ENCODE peak calls at places on chromosome 19, in four cellular contexts. V, X, Y and C are unnamed samples.

GRCh38 chr19:34217952-34218817 is 36.2 kb upstream of the GARRE1 start:
- DNase-seq in V (peak), X (peak), Y (peak), C (peak)

GRCh38 chr19:372306-372890 is 27.8 kb upstream of the MIER2 start:
- DNase-seq in V (no peak), X (peak), Y (no peak), C (peak)

GRCh38 chr19:32606289-32606688 is 25.3 kb downstream of the PDCD5 start:
- DNase-seq in V (no peak), X (no peak), Y (no peak), C (no peak)

GRCh38 chr19:52665529-52665928 is 27.4 kb upstream of the ZNF83 start:
- DNase-seq in V (peak), X (peak), Y (no peak), C (no peak)

GRCh38 chr19:42199440-42200115 is 17.9 kb downstream of the DEDD2 start:
- DNase-seq in V (peak), X (no peak), Y (peak), C (no peak)

GRCh38 chr19:35327642-35328041 is 1.3 kb upstream of the CD22 start:
- DNase-seq in V (peak), X (no peak), Y (no peak), C (no peak)

GRCh38 chr19:4557971-4558941 is 1.2 kb downstream of the SEMA6B start:
- DNase-seq in V (peak), X (no peak), Y (no peak), C (peak)

GRCh38 chr19:48735031-48735615 is 5.3 kb downstream of the RASIP1 start:
- DNase-seq in V (no peak), X (no peak), Y (no peak), C (no peak)

GRCh38 chr19:10111405-10111811 is at the start of gene P2RY11:
- DNase-seq in V (peak), X (no peak), Y (peak), C (no peak)

GRCh38 chr19:8334458-8335342 is 8.4 kb downstream of the KANK3 start:
- DNase-seq in V (peak), X (peak), Y (no peak), C (peak)

GRCh38 chr19:5155586-5156210 is 184.9 kb downstream of the PTPRS start:
- DNase-seq in V (no peak), X (no peak), Y (no peak), C (no peak)

GRCh38 chr19:5587071-5587455 is 19.3 kb upstream of the TINCR start:
- DNase-seq in V (no peak), X (no peak), Y (no peak), C (no peak)

GRCh38 chr19:18878058-18878797 is 17.7 kb downstream of the CERS1 start:
- DNase-seq in V (no peak), X (no peak), Y (no peak), C (no peak)

GRCh38 chr19:39499082-39499642 is 415 bp downstream of the DLL3 start:
- DNase-seq in V (no peak), X (no peak), Y (no peak), C (no peak)

GRCh38 chr19:33499671-33500506 is 21.7 kb downstream of the PEPD start:
- DNase-seq in V (no peak), X (no peak), Y (no peak), C (no peak)

GRCh38 chr19:18152444-18152816 is 533 bp upstream of the PIK3R2 start:
- DNase-seq in V (peak), X (peak), Y (peak), C (peak)

GRCh38 chr19:18328340-18329034 is 5.6 kb upstream of the LSM4 start:
- DNase-seq in V (peak), X (peak), Y (peak), C (peak)

GRCh38 chr19:17340871-17341357 is 3.6 kb downstream of the GTPBP3 start:
- DNase-seq in V (no peak), X (no peak), Y (no peak), C (no peak)

GRCh38 chr19:16385821-16386220 is 61.2 kb downstream of the KLF2 start:
- DNase-seq in V (no peak), X (no peak), Y (no peak), C (no peak)

GRCh38 chr19:41193420-41194156 is 569 bp downstream of the CYP2S1 start:
- DNase-seq in V (no peak), X (no peak), Y (no peak), C (no peak)

GRCh38 chr19:18488403-18488723 is 33.5 kb downstream of the ELL start:
- DNase-seq in V (no peak), X (no peak), Y (no peak), C (no peak)

GRCh38 chr19:52941941-52942370 is 18.7 kb upstream of the ZNF888 start:
- DNase-seq in V (peak), X (peak), Y (no peak), C (peak)

GRCh38 chr19:5831152-5831551 is 8.3 kb downstream of the FUT6 start:
- DNase-seq in V (no peak), X (no peak), Y (no peak), C (no peak)

GRCh38 chr19:32651729-32652140 is 23.2 kb downstream of the ANKRD27 start:
- DNase-seq in V (no peak), X (peak), Y (no peak), C (no peak)

GRCh38 chr19:33156354-33156753 is 24.4 kb downstream of the WDR88 start:
- DNase-seq in V (no peak), X (peak), Y (no peak), C (no peak)

GRCh38 chr19:55487884-55488687 is at the start of gene SSC5D:
- DNase-seq in V (no peak), X (peak), Y (no peak), C (no peak)

GRCh38 chr19:1327125-1327524 is 41.5 kb downstream of the EFNA2 start:
- DNase-seq in V (no peak), X (no peak), Y (no peak), C (no peak)

GRCh38 chr19:4580021-4580901 is 20.8 kb upstream of the SEMA6B start:
- DNase-seq in V (no peak), X (no peak), Y (no peak), C (no peak)

GRCh38 chr19:1206063-1206732 is 620 bp downstream of the STK11 start:
- DNase-seq in V (no peak), X (no peak), Y (no peak), C (no peak)

GRCh38 chr19:17836530-17836929 is 11.3 kb downstream of the JAK3 start:
- DNase-seq in V (no peak), X (no peak), Y (no peak), C (no peak)

GRCh38 chr19:43619262-43620060 is at the start of gene ZNF428:
- DNase-seq in V (peak), X (peak), Y (peak), C (peak)

GRCh38 chr19:10651821-10652220 is 2.3 kb upstream of the ILF3 start:
- DNase-seq in V (no peak), X (no peak), Y (no peak), C (no peak)

GRCh38 chr19:24054044-24054935 is 32.7 kb upstream of the ZNF254 start:
- DNase-seq in V (no peak), X (peak), Y (no peak), C (no peak)

GRCh38 chr19:2424686-2425621 is 2.4 kb downstream of the TIMM13 start:
- DNase-seq in V (no peak), X (peak), Y (no peak), C (peak)

GRCh38 chr19:28523619-28524018 is 689.3 kb downstream of the UQCRFS1 start:
- DNase-seq in V (no peak), X (no peak), Y (no peak), C (no peak)

GRCh38 chr19:30169196-30169900 is 202.8 kb upstream of the ZNF536 start:
- DNase-seq in V (no peak), X (no peak), Y (no peak), C (no peak)

GRCh38 chr19:412356-413355 is 3.7 kb upstream of the C2CD4C start:
- DNase-seq in V (no peak), X (no peak), Y (no peak), C (no peak)

GRCh38 chr19:21166436-21166835 is 24.6 kb downstream of the ZNF431 start:
- DNase-seq in V (no peak), X (no peak), Y (no peak), C (no peak)
- TF ChIP-seq FOS in V (no peak), X (no peak), Y (no peak), C (no peak)

DNA sequence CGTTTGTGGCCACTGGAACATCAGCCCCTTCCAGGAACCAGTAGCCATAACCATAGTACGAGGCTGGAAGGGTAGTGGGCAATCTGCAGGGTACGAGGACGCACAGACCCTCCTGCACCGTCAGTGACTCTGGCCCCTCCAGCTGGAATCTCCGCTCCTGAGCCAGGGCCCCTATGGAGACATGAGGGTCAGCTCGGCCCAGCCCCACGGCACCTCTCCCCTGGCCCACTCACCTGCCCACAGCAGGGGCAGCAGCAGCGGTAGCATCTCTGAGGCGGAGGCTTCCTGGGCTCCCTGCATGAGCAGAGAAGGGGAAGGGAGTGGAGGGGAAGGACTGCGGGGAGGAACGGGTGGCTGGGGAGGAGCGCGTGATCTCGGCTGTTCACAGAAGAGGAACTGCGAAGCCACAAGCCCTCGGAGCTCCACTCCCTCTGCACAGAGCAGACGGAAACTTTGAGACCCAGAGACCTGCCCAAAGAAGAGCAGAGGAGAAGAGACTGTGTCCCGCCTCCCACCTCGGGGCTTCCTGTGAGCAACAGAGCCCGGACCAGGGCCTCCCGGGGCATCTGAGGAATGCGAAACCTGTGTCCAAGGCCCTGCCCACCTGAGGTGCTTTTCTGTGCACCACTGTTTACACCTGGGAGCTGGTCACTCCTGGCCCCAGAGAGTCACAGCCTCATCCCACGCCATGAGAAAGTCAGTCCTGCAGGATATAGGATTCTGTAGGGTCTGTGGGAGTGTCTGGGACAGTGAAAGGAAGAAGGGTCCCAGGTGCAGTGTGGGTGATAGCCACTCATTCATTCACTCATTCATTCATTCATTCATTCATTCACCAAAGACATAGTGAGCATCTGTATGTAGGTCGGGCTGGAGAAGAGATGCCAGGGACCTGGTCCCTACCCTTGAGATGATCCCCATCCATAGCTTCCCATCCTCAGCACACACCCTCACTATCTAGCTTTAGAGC is at the start of gene SIGLEC6:
- DNase-seq in V (peak), X (no peak), Y (peak), C (no peak)
- TF ChIP-seq FOS in V (no peak), X (no peak), Y (no peak), C (no peak)

GRCh38 chr19:47542030-47542475 is 27.2 kb upstream of the NAPA start:
- DNase-seq in V (no peak), X (peak), Y (no peak), C (no peak)

GRCh38 chr19:47539747-47540311 is 25.0 kb upstream of the NAPA start:
- DNase-seq in V (no peak), X (no peak), Y (no peak), C (no peak)

GRCh38 chr19:47541507-47541906 is 26.6 kb upstream of the NAPA start:
- DNase-seq in V (no peak), X (no peak), Y (peak), C (no peak)

GRCh38 chr19:47538812-47539211 is 23.9 kb upstream of the NAPA start:
- DNase-seq in V (no peak), X (no peak), Y (no peak), C (no peak)

DNA sequence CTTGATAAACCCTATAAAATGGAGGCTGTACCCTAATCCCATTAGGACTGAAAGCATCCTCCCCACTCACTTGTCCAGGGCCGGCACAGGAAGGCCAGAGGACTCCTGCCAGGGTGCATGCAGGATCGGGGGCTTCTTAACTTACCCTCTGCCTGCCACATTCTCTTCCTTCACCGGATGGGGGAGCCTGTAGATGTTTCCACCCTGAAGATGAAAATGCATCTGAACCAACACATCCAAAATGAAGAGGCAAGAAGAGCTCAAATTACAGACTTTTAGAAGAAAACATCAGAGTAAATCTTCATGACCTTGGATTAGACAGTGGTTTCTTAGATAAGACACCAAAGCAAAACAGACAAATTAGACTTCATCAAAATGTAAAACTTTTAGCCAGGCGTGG is 25.9 kb upstream of the NAPA start:
- DNase-seq in V (peak), X (peak), Y (no peak), C (no peak)
- TF ChIP-seq FOS in V (no peak), X (no peak), Y (no peak), C (no peak)

GRCh38 chr19:49894879-49895565 is 1.7 kb downstream of the IL4I1 start:
- DNase-seq in V (no peak), X (no peak), Y (no peak), C (no peak)
- TF ChIP-seq FOS in V (no peak), X (no peak), Y (no peak), C (no peak)

DNA sequence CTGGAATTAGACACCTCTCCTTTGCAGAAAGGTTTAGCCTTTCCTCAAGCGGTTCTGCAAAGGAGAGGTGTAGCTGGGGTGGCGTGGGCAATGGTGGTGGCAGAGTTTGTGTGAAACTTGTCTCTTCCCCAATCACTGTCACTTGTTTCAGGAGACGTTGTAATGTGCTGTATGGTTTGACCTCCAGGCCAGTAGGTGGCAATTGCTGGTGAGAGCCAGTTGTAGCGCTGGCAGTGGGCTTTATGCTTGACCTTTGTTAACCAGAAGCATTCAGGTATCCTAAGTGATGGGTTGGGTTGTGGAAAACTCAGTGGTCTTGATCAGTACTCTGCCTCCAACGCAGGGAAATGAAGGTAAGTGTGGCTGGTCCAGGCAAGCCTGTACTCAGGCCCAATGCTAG is 12.7 kb upstream of the LILRA5 start:
- DNase-seq in V (no peak), X (no peak), Y (no peak), C (no peak)
- TF ChIP-seq FOS in V (no peak), X (no peak), Y (no peak), C (no peak)